ENCODE peak calls at places on chromosome 6, in five cellular contexts. A is SK-N-SH, J is GM23338, W is hepatocyte, T is MM.1S. I is an unnamed sample. For H3K9me2, the result is how much of the 10 kb centered on the place peaks cover.

GRCh38 chr6:110042670-110043296 is 64.7 kb downstream of the GPR6 start:
- DNase-seq in W (no peak), A (no peak), T (no peak), J (no peak), I (no peak)

GRCh38 chr6:3318226-3318625 is 59.5 kb downstream of the PSMG4 start:
- DNase-seq in J (no peak), A (no peak), W (no peak), T (no peak), I (no peak)

GRCh38 chr6:26394289-26394688 is 7.8 kb upstream of the BTN3A1 start:
- DNase-seq in W (peak), J (no peak), T (no peak), A (no peak), I (peak)

GRCh38 chr6:13614126-13614925 is 809 bp upstream of the NOL7 start:
- DNase-seq in W (peak), A (peak), J (peak), T (peak), I (no peak)

GRCh38 chr6:47308223-47308567 is 1.5 kb downstream of the TNFRSF21 start:
- DNase-seq in T (no peak), A (no peak), J (no peak), W (no peak), I (no peak)

GRCh38 chr6:7624781-7625710 is 35.0 kb downstream of the SNRNP48 start:
- DNase-seq in J (peak), T (no peak), W (no peak), A (no peak), I (no peak)

GRCh38 chr6:14732845-14733757 is 512.8 kb upstream of the JARID2 start:
- DNase-seq in W (no peak), A (no peak), J (no peak), T (no peak), I (peak)

GRCh38 chr6:3915076-3915791 is 66.1 kb downstream of the FAM50B start:
- DNase-seq in J (no peak), T (peak), W (no peak), A (no peak), I (no peak)

GRCh38 chr6:4270799-4271198 is 135.4 kb upstream of the ECI2 start:
- DNase-seq in W (no peak), J (no peak), T (no peak), A (no peak), I (no peak)

GRCh38 chr6:159307246-159307790 is 138.1 kb downstream of the FNDC1 start:
- DNase-seq in A (no peak), W (no peak), J (no peak), T (no peak), I (no peak)
- H3K9me2 ChIP-seq in A (under half), W (under half), J (under half), T (under half), I (under half)

GRCh38 chr6:134510920-134511319 is 193.0 kb upstream of the SGK1 start:
- DNase-seq in W (no peak), J (no peak), A (no peak), T (no peak), I (no peak)
- H3K9me2 ChIP-seq in W (under half), J (under half), A (under half), T (under half), I (under half)

GRCh38 chr6:106866875-106867658 is 107.5 kb downstream of the CD24 start:
- DNase-seq in W (no peak), J (peak), T (no peak), A (no peak), I (no peak)
- H3K9me2 ChIP-seq in W (under half), J (under half), T (under half), A (under half), I (under half)

GRCh38 chr6:44186691-44187025 is 28.0 kb downstream of the CAPN11 start:
- DNase-seq in J (no peak), T (no peak), W (no peak), A (no peak), I (no peak)
- H3K9me2 ChIP-seq in J (under half), T (under half), W (under half), A (under half), I (under half)

GRCh38 chr6:156599977-156600647 is 177.1 kb upstream of the ARID1B start:
- DNase-seq in A (no peak), W (peak), T (no peak), J (no peak), I (no peak)

GRCh38 chr6:156599367-156599766 is 177.8 kb upstream of the ARID1B start:
- DNase-seq in A (no peak), W (no peak), J (no peak), T (no peak), I (no peak)

GRCh38 chr6:156601156-156601820 is 175.9 kb upstream of the ARID1B start:
- DNase-seq in J (no peak), A (no peak), T (no peak), W (no peak), I (no peak)

GRCh38 chr6:156600678-156601077 is 176.5 kb upstream of the ARID1B start:
- DNase-seq in W (no peak), T (no peak), A (no peak), J (no peak), I (no peak)

DNA sequence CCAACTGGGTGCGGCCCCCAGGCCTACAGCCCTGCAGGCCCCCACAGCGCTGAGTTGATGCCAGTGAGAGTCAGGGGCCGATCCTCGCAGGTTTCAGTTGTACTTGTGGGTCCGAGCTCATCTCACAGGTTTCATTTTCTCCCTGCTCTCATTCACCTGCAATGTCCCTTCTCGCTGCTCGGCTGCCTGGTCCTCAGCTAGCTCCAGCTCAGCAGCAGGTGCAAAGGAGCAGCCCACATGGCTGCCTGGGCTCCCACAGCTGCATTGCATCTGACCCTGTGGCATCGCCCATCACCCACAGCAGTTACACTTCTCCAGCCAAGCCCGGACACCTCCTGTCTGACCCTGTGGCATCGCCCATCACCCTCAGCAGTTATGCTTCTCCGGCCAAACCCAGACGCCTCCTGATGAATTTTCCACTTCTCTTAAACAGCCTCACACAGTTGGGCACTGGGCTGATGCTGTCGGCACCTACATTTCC is 175.3 kb upstream of the ARID1B start:
- DNase-seq in J (no peak), W (no peak), T (peak), A (no peak), I (no peak)
- H3K9me2 ChIP-seq in J (under half), W (under half), T (under half), A (under half), I (under half)

DNA sequence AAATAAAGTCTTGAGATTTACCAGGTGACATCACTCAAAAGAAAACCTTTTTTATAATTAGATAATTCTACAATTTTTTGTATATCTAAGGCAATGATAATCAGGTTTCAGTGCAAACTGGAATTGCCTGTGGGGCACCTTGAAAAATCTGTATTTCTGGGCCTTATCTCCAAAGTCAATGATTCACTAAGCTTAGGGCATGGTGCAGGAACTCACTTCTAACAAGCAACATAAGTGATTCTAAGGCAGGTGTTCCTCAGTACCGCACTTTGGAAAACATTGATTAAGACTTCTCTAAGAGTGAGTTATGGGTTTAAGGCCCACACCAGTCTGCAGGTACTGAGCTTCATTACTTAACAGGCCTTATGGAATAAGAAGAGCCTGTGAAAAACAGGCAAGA is 115.3 kb downstream of the COL12A1 start:
- DNase-seq in T (no peak), A (no peak), W (peak), J (no peak), I (no peak)
- H3K9me2 ChIP-seq in T (under half), A (under half), W (under half), J (under half), I (under half)

GRCh38 chr6:151629791-151630190 is 136.0 kb downstream of the CCDC170 start:
- DNase-seq in J (no peak), T (no peak), A (no peak), W (no peak), I (no peak)
- H3K9me2 ChIP-seq in J (under half), T (under half), A (under half), W (under half), I (under half)

DNA sequence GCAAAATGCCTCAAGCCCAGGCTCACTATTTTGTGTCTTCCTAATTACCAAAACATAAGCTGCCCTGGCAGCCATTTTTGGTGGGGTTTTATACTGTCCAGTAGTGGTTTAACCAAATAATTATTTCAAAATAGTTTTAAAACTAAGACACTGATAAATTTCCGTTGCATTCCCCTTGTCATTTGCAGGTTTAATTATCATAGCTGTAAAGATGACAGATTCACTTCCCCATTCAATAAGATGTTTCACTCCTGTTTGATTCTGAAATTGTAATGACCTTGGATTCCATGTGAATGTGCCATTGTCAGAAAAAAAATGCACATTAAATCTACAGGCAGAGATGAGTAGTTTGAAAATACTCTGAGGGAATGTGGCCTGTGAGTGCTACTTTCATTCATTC is 172.0 kb downstream of the COL9A1 start:
- DNase-seq in W (no peak), T (no peak), A (no peak), J (no peak), I (no peak)
- H3K9me2 ChIP-seq in W (under half), T (under half), A (under half), J (under half), I (under half)

GRCh38 chr6:168310945-168311344 is 8.6 kb downstream of the DACT2 start:
- DNase-seq in T (no peak), A (no peak), W (no peak), J (no peak), I (no peak)

GRCh38 chr6:168309183-168309582 is 10.4 kb downstream of the DACT2 start:
- DNase-seq in A (no peak), J (no peak), W (no peak), T (no peak), I (no peak)

GRCh38 chr6:168309997-168310396 is 9.6 kb downstream of the DACT2 start:
- DNase-seq in A (no peak), T (no peak), J (no peak), W (no peak), I (no peak)

GRCh38 chr6:168313371-168314028 is 6.1 kb downstream of the DACT2 start:
- DNase-seq in W (peak), A (peak), T (no peak), J (peak), I (no peak)

DNA sequence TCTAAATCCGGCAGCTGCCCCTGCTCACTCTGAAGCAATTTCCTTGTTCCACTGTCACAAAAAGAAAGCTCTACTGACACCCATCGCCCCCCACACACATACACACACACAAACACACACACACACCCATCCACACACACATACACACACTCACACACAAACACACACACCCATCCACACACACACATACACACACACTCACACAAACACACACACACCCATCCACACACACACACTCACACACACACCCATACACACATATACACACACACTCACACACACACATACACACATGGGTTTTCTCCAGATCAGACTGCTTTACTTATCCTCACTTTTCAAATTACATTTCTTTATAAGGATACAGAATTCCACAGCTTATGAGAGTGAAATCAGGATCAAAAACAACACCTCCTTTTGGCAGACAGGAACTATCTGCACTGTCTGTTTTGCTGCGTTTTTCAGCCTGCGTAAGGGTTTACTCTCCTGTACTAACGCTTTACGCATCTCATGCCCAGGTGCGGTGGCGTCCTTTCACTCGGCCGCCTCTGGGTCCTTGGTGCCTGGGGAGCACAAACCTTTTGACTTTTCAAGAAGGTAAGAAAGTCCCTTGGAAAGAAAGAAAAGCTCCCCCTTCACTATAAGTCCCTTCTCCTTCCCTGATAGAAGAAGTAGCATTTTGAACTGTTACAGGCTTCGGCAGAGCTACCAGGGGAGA is 8.0 kb downstream of the DACT2 start:
- DNase-seq in W (no peak), T (no peak), J (no peak), A (no peak), I (no peak)
- H3K9me2 ChIP-seq in W (under half), T (under half), J (under half), A (under half), I (under half)

GRCh38 chr6:41937472-41937871 is 4.1 kb downstream of the CCND3 start:
- DNase-seq in T (no peak), A (no peak), W (no peak), J (no peak), I (no peak)
- H3K9me2 ChIP-seq in T (under half), A (under half), W (under half), J (under half), I (under half)

I was measured in HCT116.